ENCODE peak calls at places on chromosomes 16 and 17, in ten cellular contexts. Y is stimulated activated naive CD4-positive, alpha-beta T cell; A is lower leg skin; Q is KBM-7; I is C1 segment of cervical spinal cord; D is activated CD8-positive, alpha-beta memory T cell treated with anti-CD3 and anti-CD28 coated beads for 1 hour; N is activated CD4-positive, CD25-positive, alpha-beta regulatory T cell; B is mucosa of gallbladder; P is sciatic nerve; L is stimulated activated CD4-positive, alpha-beta T cell treated with anti-CD3 and anti-CD28 coated beads, Interleukin-2, amount 100 ng/mL, for 24 hours. O is an unnamed sample.

GRCh38 chr17:20114466-20114865 is 105.3 kb downstream of the SPECC1 start:
- DNase-seq in Y (no peak), N (no peak), I (no peak), A (no peak), L (no peak), P (no peak), B (no peak), Q (no peak), D (no peak), O (no peak)

GRCh38 chr17:77800832-77801231 is 157.7 kb upstream of the TNRC6C start:
- DNase-seq in I (no peak), L (no peak), Y (no peak), D (no peak), A (no peak), P (no peak), Q (no peak), N (no peak), B (no peak), O (no peak)

GRCh38 chr16:57807968-57808528 is 5.8 kb upstream of the KIFC3 start:
- DNase-seq in D (peak), B (peak), A (peak), I (peak), P (peak), Q (peak), L (peak), Y (peak), N (peak), O (peak)

GRCh38 chr16:1277945-1278282 is 22.0 kb downstream of the TPSD1 start:
- DNase-seq in D (no peak), Y (no peak), N (no peak), Q (no peak), L (no peak), A (no peak), I (no peak), B (no peak), P (no peak), O (no peak)

GRCh38 chr17:77887110-77887463 is 71.4 kb upstream of the TNRC6C start:
- DNase-seq in N (no peak), P (no peak), Q (no peak), D (no peak), I (no peak), B (no peak), Y (no peak), L (no peak), A (no peak), O (no peak)

GRCh38 chr16:11145173-11145820 is 110.7 kb downstream of the SOCS1 start:
- DNase-seq in A (no peak), Q (no peak), P (no peak), L (no peak), I (no peak), Y (no peak), B (no peak), D (no peak), N (no peak), O (no peak)

GRCh38 chr16:28951410-28951943 is 740 bp downstream of the NFATC2IP start:
- DNase-seq in N (peak), Y (no peak), D (no peak), Q (no peak), I (no peak), A (peak), B (no peak), L (no peak), P (no peak), O (peak)

GRCh38 chr16:8469102-8469778 is 121.1 kb downstream of the TMEM114 start:
- DNase-seq in D (no peak), P (no peak), L (no peak), A (no peak), I (no peak), Q (no peak), Y (no peak), N (no peak), B (no peak), O (no peak)

GRCh38 chr16:84177740-84178070 is 9.2 kb downstream of the TAF1C start:
- DNase-seq in A (no peak), L (no peak), P (no peak), D (no peak), B (no peak), I (no peak), N (no peak), Q (no peak), Y (no peak), O (no peak)

GRCh38 chr17:57539528-57540301 is 205.4 kb downstream of the CCDC182 start:
- DNase-seq in Y (no peak), Q (no peak), A (no peak), B (no peak), N (no peak), P (no peak), D (no peak), I (no peak), L (no peak), O (no peak)

GRCh38 chr17:50972579-50972978 is 106.4 kb upstream of the TOB1 start:
- DNase-seq in B (no peak), L (no peak), P (no peak), Y (no peak), D (no peak), A (no peak), Q (no peak), N (no peak), I (no peak), O (no peak)

GRCh38 chr16:86626284-86626683 is 47.9 kb downstream of the FOXL1 start:
- DNase-seq in P (peak), L (no peak), D (no peak), Y (no peak), A (no peak), I (no peak), Q (no peak), B (no peak), N (no peak), O (no peak)

GRCh38 chr17:72404872-72405271 is 284.1 kb downstream of the SOX9 start:
- DNase-seq in Q (no peak), D (no peak), Y (no peak), I (no peak), L (no peak), N (no peak), P (no peak), A (no peak), B (no peak), O (no peak)

GRCh38 chr17:80833952-80834895 is 157.4 kb upstream of the CHMP6 start:
- DNase-seq in B (peak), P (peak), A (peak), D (no peak), I (no peak), L (no peak), N (no peak), Y (no peak), Q (no peak), O (peak)

GRCh38 chr16:87560428-87561199 is 41.7 kb upstream of the JPH3 start:
- DNase-seq in N (peak), L (peak), Q (peak), Y (no peak), B (no peak), I (no peak), D (no peak), P (no peak), A (peak), O (no peak)

GRCh38 chr16:10080031-10080772 is 102.0 kb downstream of the GRIN2A start:
- DNase-seq in P (no peak), B (peak), Q (no peak), A (no peak), L (no peak), D (no peak), N (no peak), I (peak), Y (no peak), O (peak)

GRCh38 chr17:78204387-78205123 is 9.5 kb upstream of the BIRC5 start:
- DNase-seq in Q (no peak), I (no peak), P (no peak), N (no peak), A (no peak), B (no peak), L (no peak), Y (no peak), D (no peak), O (no peak)

GRCh38 chr17:50129946-50130777 is at the start of gene SAMD14:
- DNase-seq in N (no peak), B (no peak), Y (peak), L (peak), I (no peak), P (peak), A (no peak), D (no peak), Q (no peak), O (no peak)

GRCh38 chr16:15903960-15904359 is 15.6 kb upstream of the CEP20 start:
- DNase-seq in N (no peak), A (no peak), L (no peak), I (no peak), P (no peak), B (no peak), Y (no peak), D (no peak), Q (no peak), O (no peak)

GRCh38 chr16:46883353-46883689 is 841 bp upstream of the GPT2 start:
- DNase-seq in A (no peak), B (no peak), N (no peak), L (peak), I (peak), D (no peak), Q (no peak), Y (no peak), P (no peak), O (no peak)

GRCh38 chr17:47199627-47200324 is 9.4 kb upstream of the MYL4 start:
- DNase-seq in P (no peak), Q (peak), L (no peak), A (no peak), B (no peak), I (no peak), D (no peak), N (no peak), Y (no peak), O (no peak)

O was measured in uterus.